ENCODE peak calls at places on chromosome 10, in five cellular contexts. X, V, F, I and Z are unnamed samples. For H3K4me1 and H3K36me3, the result is how much of the 10 kb centered on the place peaks cover.

GRCh38 chr10:74255214-74255613 is 104.2 kb downstream of the ADK start:
- DNase-seq in X (no peak), V (no peak), F (no peak), I (no peak), Z (no peak)

GRCh38 chr10:44991571-44991970 is 9.2 kb upstream of the ZNF22 start:
- DNase-seq in X (peak), V (no peak), F (no peak), I (no peak), Z (no peak)

GRCh38 chr10:98748298-98748697 is 301.6 kb upstream of the HPS1 start:
- DNase-seq in X (no peak), V (no peak), F (peak), I (peak), Z (no peak)

GRCh38 chr10:44028384-44029137 is 356.3 kb downstream of the CXCL12 start:
- DNase-seq in X (no peak), V (no peak), F (peak), I (no peak), Z (no peak)

GRCh38 chr10:125284875-125285597 is 124.7 kb upstream of the CTBP2 start:
- DNase-seq in X (no peak), V (no peak), F (no peak), I (no peak), Z (no peak)

GRCh38 chr10:132193907-132194552 is 7.3 kb downstream of the DPYSL4 start:
- DNase-seq in X (no peak), V (no peak), F (no peak), I (peak), Z (no peak)

GRCh38 chr10:38007551-38007950 is 2.9 kb upstream of the ZNF33A start:
- DNase-seq in X (no peak), V (no peak), F (no peak), I (no peak), Z (no peak)

GRCh38 chr10:118047363-118047719 is 600 bp upstream of the RAB11FIP2 start:
- DNase-seq in X (peak), V (no peak), F (peak), I (no peak), Z (no peak)

GRCh38 chr10:9656386-9656785 is 1361.3 kb upstream of the CELF2 start:
- DNase-seq in X (no peak), V (no peak), F (no peak), I (no peak), Z (no peak)

GRCh38 chr10:29858352-29859267 is 200.8 kb downstream of the JCAD start:
- DNase-seq in X (peak), V (no peak), F (peak), I (no peak), Z (no peak)

GRCh38 chr10:119197921-119198320 is 9.4 kb upstream of the GRK5 start:
- DNase-seq in X (no peak), V (no peak), F (no peak), I (no peak), Z (no peak)

GRCh38 chr10:60023475-60023874 is 117.1 kb upstream of the CCDC6 start:
- DNase-seq in X (no peak), V (no peak), F (no peak), I (no peak), Z (no peak)

GRCh38 chr10:121792198-121792597 is 135.6 kb downstream of the ATE1 start:
- DNase-seq in X (no peak), V (no peak), F (no peak), I (no peak), Z (no peak)

GRCh38 chr10:91605968-91606367 is 26.9 kb downstream of the PPP1R3C start:
- DNase-seq in X (no peak), V (no peak), F (no peak), I (no peak), Z (no peak)

GRCh38 chr10:10499839-10500238 is 517.8 kb upstream of the CELF2 start:
- DNase-seq in X (no peak), V (no peak), F (no peak), I (peak), Z (no peak)

GRCh38 chr10:113646337-113647201 is 17.3 kb downstream of the NRAP start:
- DNase-seq in X (peak), V (no peak), F (no peak), I (no peak), Z (no peak)

GRCh38 chr10:104445359-104445758 is 91.7 kb downstream of the CFAP58 start:
- DNase-seq in X (no peak), V (no peak), F (no peak), I (no peak), Z (no peak)

GRCh38 chr10:33612551-33612950 is 278.1 kb upstream of the NRP1 start:
- DNase-seq in X (peak), V (no peak), F (no peak), I (peak), Z (no peak)

GRCh38 chr10:7264313-7264741 is 146.5 kb downstream of the SFMBT2 start:
- DNase-seq in X (no peak), V (no peak), F (no peak), I (no peak), Z (no peak)
- H3K4me1 ChIP-seq in X (under half), V (under half), F (under half), I (under half), Z (under half)

GRCh38 chr10:52314822-52315552 is 906 bp downstream of the DKK1 start:
- DNase-seq in X (no peak), V (no peak), F (no peak), I (peak), Z (no peak)

GRCh38 chr10:52316005-52316404 is 1.9 kb downstream of the DKK1 start:
- DNase-seq in X (no peak), V (no peak), F (no peak), I (no peak), Z (no peak)

GRCh38 chr10:52318136-52318810 is 4.2 kb downstream of the DKK1 start:
- DNase-seq in X (no peak), V (no peak), F (no peak), I (no peak), Z (no peak)

GRCh38 chr10:52314007-52314821 is at the start of gene DKK1:
- DNase-seq in X (peak), V (no peak), F (peak), I (peak), Z (no peak)

DNA sequence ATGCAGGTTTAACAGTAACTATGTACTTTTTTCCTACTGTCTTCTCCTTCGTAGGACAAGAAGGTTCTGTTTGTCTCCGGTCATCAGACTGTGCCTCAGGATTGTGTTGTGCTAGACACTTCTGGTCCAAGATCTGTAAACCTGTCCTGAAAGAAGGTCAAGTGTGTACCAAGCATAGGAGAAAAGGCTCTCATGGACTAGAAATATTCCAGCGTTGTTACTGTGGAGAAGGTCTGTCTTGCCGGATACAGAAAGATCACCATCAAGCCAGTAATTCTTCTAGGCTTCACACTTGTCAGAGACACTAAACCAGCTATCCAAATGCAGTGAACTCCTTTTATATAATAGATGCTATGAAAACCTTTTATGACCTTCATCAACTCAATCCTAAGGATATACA is 2.4 kb downstream of the DKK1 start:
- DNase-seq in X (no peak), V (no peak), F (no peak), I (no peak), Z (no peak)
- H3K27ac ChIP-seq in X (no peak), V (no peak), F (no peak), I (no peak), Z (no peak)

GRCh38 chr10:86446987-86447386 is 74.6 kb downstream of the WAPL start:
- DNase-seq in X (no peak), V (no peak), F (no peak), I (no peak), Z (no peak)

GRCh38 chr10:86447422-86447821 is 74.2 kb downstream of the WAPL start:
- DNase-seq in X (no peak), V (no peak), F (no peak), I (no peak), Z (no peak)

GRCh38 chr10:86451604-86451960 is 70.0 kb downstream of the WAPL start:
- DNase-seq in X (no peak), V (no peak), F (no peak), I (no peak), Z (no peak)

GRCh38 chr10:86449926-86450558 is 71.5 kb downstream of the WAPL start:
- DNase-seq in X (no peak), V (no peak), F (no peak), I (no peak), Z (no peak)

GRCh38 chr10:86450806-86451603 is 70.6 kb downstream of the WAPL start:
- DNase-seq in X (no peak), V (no peak), F (no peak), I (no peak), Z (no peak)
- H3K36me3 ChIP-seq in X (half or more), V (under half), F (under half), I (under half), Z (under half)

DNA sequence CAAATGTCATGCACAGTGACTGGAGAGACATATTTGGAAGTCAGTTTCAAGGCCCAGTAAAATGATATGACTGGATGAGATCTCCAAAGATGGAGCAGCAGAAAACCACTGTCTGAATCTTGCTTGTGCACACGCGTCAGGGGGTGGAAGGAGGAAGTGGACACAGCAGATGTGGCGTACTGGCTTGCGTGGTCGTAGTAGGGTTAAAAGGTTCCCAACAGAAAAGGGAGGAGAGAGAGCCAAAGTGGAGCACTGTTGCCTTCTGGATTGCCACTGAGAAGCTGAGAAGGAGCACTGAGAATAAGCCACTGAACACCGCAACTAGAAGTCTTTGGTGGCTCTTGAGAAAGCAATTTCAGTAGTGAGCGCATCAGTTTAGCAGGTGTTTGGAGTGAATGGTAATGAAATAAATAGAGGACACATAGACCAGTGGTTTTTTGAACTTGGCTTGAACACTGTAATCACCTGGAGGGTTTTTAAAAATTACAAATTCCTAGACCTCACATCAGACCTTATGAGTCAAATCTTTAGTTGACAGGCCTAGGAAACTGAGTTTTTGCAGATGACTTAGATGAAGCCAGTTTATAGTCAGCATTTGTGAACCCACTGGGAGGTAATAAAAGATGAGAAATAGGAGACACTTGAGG is 227.3 kb downstream of the PTEN start:
- DNase-seq in X (no peak), V (no peak), F (no peak), I (peak), Z (no peak)
- H3K4me1 ChIP-seq in X (under half), V (under half), F (under half), I (under half), Z (under half)

GRCh38 chr10:49297818-49298665 is 928 bp upstream of the C10orf71 start:
- DNase-seq in X (no peak), V (no peak), F (no peak), I (no peak), Z (no peak)
- H3K27ac ChIP-seq in X (peak), V (no peak), F (no peak), I (no peak), Z (no peak)

GRCh38 chr10:77678146-77678545 is 40.5 kb upstream of the KCNMA1 start:
- DNase-seq in X (no peak), V (no peak), F (no peak), I (no peak), Z (no peak)
- H3K36me3 ChIP-seq in X (under half), V (under half), F (under half), I (under half), Z (under half)

DNA sequence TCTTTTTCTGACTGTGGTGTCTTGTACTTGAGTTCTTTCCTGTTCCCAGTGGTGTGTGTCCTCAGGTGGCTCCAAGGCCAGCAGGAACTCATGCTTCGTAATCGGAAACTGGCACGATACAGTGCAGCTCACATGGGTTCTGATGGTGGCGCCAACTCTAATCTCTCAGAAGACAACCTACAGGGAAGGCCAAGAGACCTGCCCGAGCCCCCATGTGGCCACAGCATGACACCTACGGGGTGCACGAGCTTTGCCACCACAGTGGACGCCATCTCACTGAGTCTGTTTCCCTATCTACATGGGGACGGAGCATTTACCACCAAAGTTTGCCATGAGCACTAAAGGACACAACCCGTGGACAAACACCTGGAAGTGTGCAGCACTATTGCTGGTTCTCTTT is 586.4 kb upstream of the MKI67 start:
- DNase-seq in X (no peak), V (no peak), F (no peak), I (no peak), Z (no peak)
- H3K4me1 ChIP-seq in X (under half), V (under half), F (under half), I (under half), Z (under half)

GRCh38 chr10:16445770-16446469 is 9.1 kb downstream of the PTER start:
- DNase-seq in X (no peak), V (no peak), F (no peak), I (no peak), Z (no peak)

GRCh38 chr10:16449454-16449853 is 12.6 kb downstream of the PTER start:
- DNase-seq in X (no peak), V (no peak), F (no peak), I (no peak), Z (no peak)
- H3K27ac ChIP-seq in X (no peak), V (no peak), F (no peak), I (no peak), Z (no peak)

GRCh38 chr10:73186266-73186665 is 18.3 kb downstream of the FAM149B1 start:
- DNase-seq in X (no peak), V (no peak), F (no peak), I (no peak), Z (no peak)

GRCh38 chr10:73190188-73190587 is 22.3 kb downstream of the FAM149B1 start:
- DNase-seq in X (no peak), V (no peak), F (no peak), I (no peak), Z (no peak)
- H3K36me3 ChIP-seq in X (under half), V (under half), F (under half), I (under half), Z (under half)